ENCODE peak calls at places on chromosomes 13 and 19, in four cellular contexts. K is K562, W is HepG2, V is GM12878. Q is an unnamed sample.

GRCh38 chr13:50948576-50948975 is 39.0 kb downstream of the RNASEH2B start:
- DNase-seq in V (no peak), W (no peak), K (no peak), Q (no peak)

GRCh38 chr13:59398127-59398526 is 765.6 kb downstream of the DIAPH3 start:
- DNase-seq in V (no peak), W (no peak), K (no peak), Q (no peak)

GRCh38 chr19:12825259-12826131 is 8.9 kb downstream of the RTBDN start:
- DNase-seq in V (no peak), K (peak; percentile 92), W (no peak), Q (peak; percentile 59)

GRCh38 chr19:17136617-17137016 is 61.0 kb downstream of the MYO9B start:
- DNase-seq in V (no peak), K (no peak), W (peak; percentile 54), Q (no peak)

GRCh38 chr19:46721269-46722003 is 4.5 kb upstream of the PRKD2 start:
- DNase-seq in W (peak; percentile 50), V (no peak), K (peak; percentile 59), Q (no peak)

GRCh38 chr19:15393963-15394362 is 14.4 kb upstream of the AKAP8 start:
- DNase-seq in W (no peak), K (no peak), V (no peak), Q (no peak)

GRCh38 chr13:27621116-27621365 is 651 bp upstream of the POLR1D start:
- DNase-seq in K (no peak), V (no peak), W (no peak), Q (no peak)

GRCh38 chr19:11963566-11964355 is 1.1 kb upstream of the ZNF763 start:
- DNase-seq in K (peak; percentile 62), V (peak; percentile 31), W (peak; percentile 56), Q (peak; percentile 15)

GRCh38 chr13:33940898-33941297 is 122.9 kb downstream of the RFC3 start:
- DNase-seq in V (no peak), W (no peak), K (no peak), Q (no peak)

GRCh38 chr13:32582281-32582680 is 4.0 kb upstream of the PDS5B start:
- DNase-seq in W (no peak), K (no peak), V (no peak), Q (no peak)

GRCh38 chr19:13042443-13043130 is 47.3 kb downstream of the NFIX start:
- DNase-seq in K (no peak), V (no peak), W (no peak), Q (no peak)

GRCh38 chr13:35720690-35721554 is 244.4 kb upstream of the MAB21L1 start:
- DNase-seq in V (no peak), W (peak; percentile 31), K (peak; percentile 76), Q (peak; percentile 83)

GRCh38 chr13:43240278-43240677 is 216.9 kb downstream of the DNAJC15 start:
- DNase-seq in W (no peak), K (no peak), V (peak; percentile 67), Q (no peak)

GRCh38 chr13:50080158-50080855 is 65.1 kb downstream of the KCNRG start:
- DNase-seq in K (peak; percentile 22), W (peak; percentile 23), V (no peak), Q (no peak)

GRCh38 chr13:25668345-25668744 is 296.6 kb downstream of the ATP8A2 start:
- DNase-seq in K (no peak), V (no peak), W (no peak), Q (no peak)

GRCh38 chr13:109326601-109327000 is 459.8 kb downstream of the IRS2 start:
- DNase-seq in V (no peak), W (no peak), K (no peak), Q (no peak)

GRCh38 chr13:23751195-23751594 is 138.0 kb downstream of the MIPEP start:
- DNase-seq in V (peak; percentile 41), K (no peak), W (peak; percentile 12), Q (no peak)

GRCh38 chr19:13006431-13007281 is 11.4 kb downstream of the NFIX start:
- DNase-seq in W (no peak), K (no peak), V (no peak), Q (no peak)

GRCh38 chr19:32416749-32417469 is 11.3 kb downstream of the DPY19L3 start:
- DNase-seq in K (no peak), W (no peak), V (no peak), Q (no peak)

GRCh38 chr13:32587774-32588165 is 1.5 kb downstream of the PDS5B start:
- DNase-seq in W (peak; percentile 9), V (no peak), K (no peak), Q (no peak)

GRCh38 chr13:27797228-27797624 is 4.9 kb downstream of the GSX1 start:
- DNase-seq in V (no peak), W (no peak), K (no peak), Q (no peak)

GRCh38 chr19:43562698-43563241 is 12.6 kb downstream of the XRCC1 start:
- DNase-seq in W (no peak), K (no peak), V (peak; percentile 91), Q (no peak)

GRCh38 chr19:7636691-7637373 is at the start of gene STXBP2:
- DNase-seq in V (peak; percentile 35), K (peak; percentile 97), W (peak; percentile 61), Q (peak; percentile 94)

GRCh38 chr19:45445139-45445538 is 21.4 kb upstream of the ERCC1 start:
- DNase-seq in V (no peak), W (no peak), K (no peak), Q (no peak)

GRCh38 chr13:67736646-67737420 is 506.7 kb upstream of the PCDH9 start:
- DNase-seq in V (no peak), W (peak; percentile 5), K (no peak), Q (peak; percentile 78)

GRCh38 chr13:111202149-111202548 is 87.0 kb downstream of the ARHGEF7 start:
- DNase-seq in V (no peak), W (no peak), K (no peak), Q (no peak)

GRCh38 chr13:112007191-112007590 is 59.8 kb upstream of the SOX1 start:
- DNase-seq in W (no peak), K (no peak), V (no peak), Q (no peak)

GRCh38 chr19:33758541-33759013 is 38.1 kb upstream of the KCTD15 start:
- DNase-seq in K (no peak), W (no peak), V (no peak), Q (no peak)

GRCh38 chr13:75251188-75251587 is 230.8 kb downstream of the TBC1D4 start:
- DNase-seq in K (no peak), V (no peak), W (no peak), Q (no peak)

GRCh38 chr13:63209330-63210017 is 1793.8 kb upstream of the PCDH20 start:
- DNase-seq in K (no peak), V (no peak), W (no peak), Q (no peak)

GRCh38 chr13:24039621-24040475 is 120.7 kb upstream of the SPATA13 start:
- DNase-seq in W (no peak), V (peak; percentile 48), K (no peak), Q (no peak)

GRCh38 chr13:24232037-24232436 is 71.5 kb downstream of the SPATA13 start:
- DNase-seq in W (no peak), K (no peak), V (no peak), Q (no peak)

GRCh38 chr19:46748325-46749109 is 2.3 kb upstream of the STRN4 start:
- DNase-seq in V (no peak), K (peak; percentile 53), W (peak; percentile 54), Q (peak; percentile 64)

GRCh38 chr19:49805822-49806612 is 7.1 kb downstream of the FUZ start:
- DNase-seq in V (no peak), K (no peak), W (no peak), Q (no peak)

DNA sequence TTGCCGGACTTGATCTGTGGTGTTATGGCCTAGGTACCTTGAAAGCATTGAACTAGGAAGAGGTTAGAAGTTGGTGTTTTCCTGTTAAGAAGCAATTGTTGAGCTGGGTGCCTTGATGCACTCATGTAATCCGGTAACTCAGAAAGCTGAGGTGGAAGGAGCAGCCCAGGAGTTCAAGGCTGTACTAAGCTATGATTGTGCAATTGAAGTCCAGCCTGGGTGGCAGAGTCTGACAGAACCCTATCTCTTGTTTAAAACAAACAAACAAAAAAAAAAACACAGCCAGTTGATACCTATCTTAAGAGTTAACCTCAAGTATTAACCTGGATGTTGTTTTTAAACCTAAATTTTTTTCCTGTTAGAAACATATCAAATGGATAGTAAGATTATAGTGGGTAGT is 19.3 kb downstream of the SAFB start:
- DNase-seq in K (no peak), W (no peak), V (no peak), Q (no peak)
- TF ChIP-seq BHLHE40 in K (no peak), W (no peak), V (no peak), Q (no peak)

DNA sequence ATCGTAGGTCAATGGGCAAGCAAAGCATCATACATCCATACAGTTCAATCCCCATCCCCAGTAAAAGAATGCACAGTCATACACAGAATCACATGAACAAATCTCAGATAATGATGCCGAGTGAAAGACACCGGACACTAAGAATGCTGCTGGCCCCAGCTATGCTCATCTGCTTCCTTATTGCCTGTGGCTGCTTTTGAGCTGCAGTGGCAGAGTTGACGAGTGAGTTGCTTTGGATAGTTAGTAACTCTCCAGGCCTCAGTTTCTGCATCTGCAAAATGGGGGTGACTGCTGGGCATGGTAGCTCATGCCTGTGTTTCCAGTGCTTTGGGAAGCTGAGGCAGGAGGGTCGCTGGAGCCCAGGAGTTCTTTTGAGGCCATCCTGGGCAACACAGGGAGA is 12.9 kb upstream of the NFIC start:
- DNase-seq in V (no peak), K (no peak), W (no peak), Q (no peak)
- TF ChIP-seq FOXM1 in V (no peak), K (no peak), W (no peak), Q (no peak)

DNA sequence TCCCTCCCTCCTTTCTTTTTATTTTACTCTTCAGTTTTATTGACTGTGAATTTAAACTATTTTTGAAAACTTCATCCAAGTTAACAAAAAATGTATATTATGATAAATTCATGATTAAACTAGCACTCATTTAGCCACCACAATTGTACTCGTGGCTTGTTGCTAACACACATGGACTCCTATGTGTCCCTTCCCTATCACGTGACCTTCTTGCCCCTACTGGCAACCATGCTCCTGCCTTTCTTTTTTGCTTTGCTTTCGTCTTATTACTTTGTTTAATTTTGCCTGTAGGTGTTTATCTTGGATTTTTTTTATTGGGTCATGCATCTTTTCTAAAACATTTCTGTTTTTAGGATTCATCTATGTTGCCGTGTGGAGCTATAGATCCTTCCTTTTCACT is 8.2 kb downstream of the CLC start:
- DNase-seq in W (no peak), V (no peak), K (peak; percentile 19), Q (no peak)
- TF ChIP-seq BHLHE40 in W (no peak), V (no peak), K (no peak), Q (no peak)

GRCh38 chr19:51821921-51822716 is 27.2 kb downstream of the FPR3 start:
- DNase-seq in V (no peak), W (no peak), K (no peak), Q (no peak)

GRCh38 chr19:51820821-51821446 is 26.0 kb downstream of the FPR3 start:
- DNase-seq in K (no peak), W (no peak), V (no peak), Q (no peak)

GRCh38 chr19:51824603-51825002 is 29.6 kb downstream of the FPR3 start:
- DNase-seq in K (no peak), W (no peak), V (no peak), Q (no peak)

GRCh38 chr19:51821511-51821910 is 26.6 kb downstream of the FPR3 start:
- DNase-seq in K (no peak), V (no peak), W (no peak), Q (no peak)
- TF ChIP-seq FOXM1 in K (no peak), V (no peak), W (no peak), Q (no peak)

GRCh38 chr13:48038763-48039162 is 1.2 kb downstream of the NUDT15 start:
- DNase-seq in W (no peak), K (no peak), V (no peak), Q (no peak)
- TF ChIP-seq BHLHE40 in W (no peak), K (no peak), V (no peak), Q (no peak)

GRCh38 chr19:926595-927043 is 784 bp downstream of the ARID3A start:
- DNase-seq in K (no peak), W (no peak), V (no peak), Q (no peak)
- TF ChIP-seq FOXM1 in K (no peak), W (no peak), V (no peak), Q (peak; percentile 49)

Q was measured in HEK293T.